ENCODE peak calls at places on chromosomes 2 and 18, in ten cellular contexts. V, X, G, L, K, Y, P, N, S and F are unnamed samples.

GRCh38 chr2:212766921-212767320 is 228.3 kb upstream of the ERBB4 start:
- DNase-seq in X (no peak), P (no peak), L (no peak), Y (no peak), N (no peak), G (no peak), K (no peak), V (peak), S (no peak), F (no peak)

GRCh38 chr2:215612770-215613169 is 176.9 kb upstream of the FN1 start:
- DNase-seq in Y (no peak), G (no peak), X (no peak), L (no peak), S (no peak), V (peak), N (no peak), K (no peak), P (no peak), F (no peak)

GRCh38 chr18:50775207-50775606 is 44.6 kb downstream of the MRO start:
- DNase-seq in L (no peak), P (no peak), X (no peak), S (no peak), Y (no peak), K (no peak), G (no peak), N (no peak), V (no peak), F (no peak)

GRCh38 chr2:200695178-200695930 is 109.5 kb downstream of the AOX1 start:
- DNase-seq in V (no peak), Y (no peak), P (no peak), G (no peak), S (no peak), L (no peak), N (peak), K (no peak), X (peak), F (no peak)

GRCh38 chr2:33437297-33437696 is 39.2 kb upstream of the RASGRP3 start:
- DNase-seq in X (no peak), S (peak), P (no peak), G (peak), N (no peak), V (peak), Y (no peak), L (no peak), K (no peak), F (no peak)

GRCh38 chr2:46041434-46041833 is 255.8 kb upstream of the EPAS1 start:
- DNase-seq in G (no peak), Y (no peak), L (no peak), X (no peak), K (no peak), S (no peak), V (peak), N (no peak), P (no peak), F (no peak)

GRCh38 chr2:122261923-122262322 is 506.5 kb downstream of the TSN start:
- DNase-seq in K (no peak), S (no peak), Y (no peak), L (no peak), P (no peak), G (no peak), X (no peak), N (no peak), V (no peak), F (no peak)

GRCh38 chr2:225354281-225354774 is 45.2 kb upstream of the NYAP2 start:
- DNase-seq in V (no peak), L (no peak), P (no peak), S (peak), Y (no peak), G (peak), N (no peak), X (no peak), K (no peak), F (no peak)

GRCh38 chr18:61435064-61435652 is 101.9 kb downstream of the CDH20 start:
- DNase-seq in P (no peak), G (no peak), L (no peak), S (no peak), V (peak), K (no peak), N (peak), X (no peak), Y (no peak), F (no peak)

GRCh38 chr2:45255568-45255967 is 246.3 kb upstream of the SIX2 start:
- DNase-seq in P (no peak), V (no peak), Y (no peak), N (peak), G (no peak), X (no peak), K (no peak), L (no peak), S (no peak), F (no peak)

GRCh38 chr2:229714736-229715541 is 584 bp upstream of the DNER start:
- DNase-seq in N (peak), V (peak), P (no peak), Y (no peak), X (peak), L (no peak), K (peak), G (peak), S (peak), F (peak)

GRCh38 chr18:72013512-72013911 is 530.6 kb downstream of the CBLN2 start:
- DNase-seq in G (no peak), P (no peak), Y (no peak), L (no peak), K (no peak), N (no peak), V (no peak), X (no peak), S (peak), F (no peak)

GRCh38 chr18:78090584-78090983 is 840.9 kb downstream of the GALR1 start:
- DNase-seq in G (no peak), V (no peak), X (no peak), L (no peak), Y (no peak), S (no peak), K (no peak), N (no peak), P (no peak), F (no peak)

GRCh38 chr2:215460682-215461081 is 24.8 kb upstream of the FN1 start:
- DNase-seq in P (no peak), Y (no peak), S (peak), G (peak), X (no peak), N (no peak), L (no peak), K (no peak), V (peak), F (no peak)

GRCh38 chr18:74370163-74370562 is 54.5 kb downstream of the C18orf63 start:
- DNase-seq in Y (no peak), X (no peak), S (no peak), P (no peak), G (no peak), L (no peak), K (no peak), N (peak), V (no peak), F (no peak)